ENCODE peak calls at places on chromosomes 16 and 17, in ten cellular contexts. O, W, R, U, D, P, K, N, G and E are unnamed samples.
A peak's percentile ranks its signal among the peaks of the same experiment; 100 is the strongest.

GRCh38 chr17:35708951-35709350 is 22.5 kb upstream of the RASL10B start:
- DNase-seq in W (no peak), U (no peak), K (no peak), P (no peak), G (no peak), R (no peak), D (no peak), N (no peak), O (no peak), E (no peak)

GRCh38 chr16:84768798-84769177 is 51.0 kb upstream of the CRISPLD2 start:
- DNase-seq in D (no peak), P (no peak), N (no peak), R (no peak), W (no peak), U (no peak), G (no peak), O (no peak), K (no peak), E (no peak)

GRCh38 chr16:31179153-31179746 is 689 bp upstream of the FUS start:
- DNase-seq in W (no peak), N (no peak), R (no peak), G (no peak), O (no peak), K (no peak), D (no peak), P (no peak), U (no peak), E (no peak)

GRCh38 chr17:77580531-77580930 is 378.0 kb upstream of the TNRC6C start:
- DNase-seq in K (no peak), G (no peak), D (no peak), O (no peak), P (no peak), W (no peak), R (no peak), N (no peak), U (no peak), E (no peak)

GRCh38 chr17:72056727-72057290 is 64.0 kb upstream of the SOX9 start:
- DNase-seq in N (no peak), G (no peak), P (no peak), R (no peak), K (no peak), O (no peak), W (no peak), D (no peak), U (no peak), E (no peak)

GRCh38 chr16:72848045-72848410 is 199.9 kb downstream of the ZFHX3 start:
- DNase-seq in P (no peak), W (no peak), G (no peak), O (no peak), N (no peak), D (no peak), R (no peak), K (no peak), U (no peak), E (no peak)

GRCh38 chr16:180921-181667 is 835 bp downstream of the HBQ1 start:
- DNase-seq in D (peak; percentile 78), R (peak; percentile 68), N (peak; percentile 60), O (peak; percentile 66), G (no peak), K (peak; percentile 81), U (no peak), P (peak; percentile 88), W (peak; percentile 41), E (no peak)

GRCh38 chr16:85126731-85127662 is 14.7 kb upstream of the CIBAR2 start:
- DNase-seq in O (peak; percentile 94), K (no peak), N (peak; percentile 31), D (no peak), P (peak; percentile 50), W (no peak), U (peak; percentile 39), R (peak; percentile 94), G (no peak), E (no peak)

GRCh38 chr16:29237971-29238370 is 168.5 kb downstream of the NPIPB11 start:
- DNase-seq in D (no peak), P (no peak), W (no peak), G (no peak), R (no peak), N (no peak), K (peak; percentile 11), U (no peak), O (no peak), E (no peak)

GRCh38 chr16:1530883-1531637 is 2.4 kb upstream of the TMEM204 start:
- DNase-seq in W (no peak), O (peak; percentile 86), G (no peak), P (no peak), U (no peak), R (peak; percentile 42), K (peak; percentile 92), N (no peak), D (no peak), E (no peak)